ENCODE peak calls at places on chromosomes 4 and X, in six cellular contexts. One of them, this sample, is unnamed.

GRCh38 chr4:11228575-11228974 is 200.1 kb downstream of the HS3ST1 start:
- DNase-seq in kidney epithelial cell: no peak
- DNase-seq in breast epithelium: no peak
- DNase-seq in IMR-90: no peak
- DNase-seq in upper lobe of right lung: no peak
- DNase-seq in body of pancreas: no peak
- DNase-seq in this sample: no peak

GRCh38 chr4:38605794-38606586 is 58.0 kb upstream of the KLF3 start:
- DNase-seq in kidney epithelial cell: no peak
- DNase-seq in IMR-90: no peak
- DNase-seq in body of pancreas: no peak
- DNase-seq in upper lobe of right lung: no peak
- DNase-seq in breast epithelium: no peak
- DNase-seq in this sample: no peak

GRCh38 chr4:185587065-185587443 is 51.7 kb upstream of the PDLIM3 start:
- DNase-seq in IMR-90: no peak
- DNase-seq in kidney epithelial cell: no peak
- DNase-seq in upper lobe of right lung: no peak
- DNase-seq in body of pancreas: no peak
- DNase-seq in breast epithelium: no peak
- DNase-seq in this sample: no peak

GRCh38 chrX:129833153-129834004 is 10.3 kb downstream of the ZDHHC9 start:
- DNase-seq in upper lobe of right lung: no peak
- DNase-seq in IMR-90: peak; percentile 73
- DNase-seq in kidney epithelial cell: no peak
- DNase-seq in body of pancreas: no peak
- DNase-seq in breast epithelium: no peak
- DNase-seq in this sample: peak; percentile 81

GRCh38 chr4:101292901-101293300 is 54.4 kb downstream of the PPP3CA start:
- DNase-seq in IMR-90: peak; percentile 68
- DNase-seq in kidney epithelial cell: no peak
- DNase-seq in breast epithelium: no peak
- DNase-seq in body of pancreas: no peak
- DNase-seq in upper lobe of right lung: no peak
- DNase-seq in this sample: peak; percentile 71

GRCh38 chr4:106650701-106651100 is 282.1 kb upstream of the GIMD1 start:
- DNase-seq in upper lobe of right lung: no peak
- DNase-seq in body of pancreas: no peak
- DNase-seq in breast epithelium: no peak
- DNase-seq in IMR-90: no peak
- DNase-seq in kidney epithelial cell: no peak
- DNase-seq in this sample: peak; percentile 6

GRCh38 chr4:39054497-39054896 is 7.5 kb upstream of the KLHL5 start:
- DNase-seq in kidney epithelial cell: no peak
- DNase-seq in breast epithelium: no peak
- DNase-seq in body of pancreas: no peak
- DNase-seq in upper lobe of right lung: no peak
- DNase-seq in IMR-90: no peak
- DNase-seq in this sample: no peak

GRCh38 chr4:40046311-40046980 is 10.2 kb upstream of the N4BP2 start:
- DNase-seq in body of pancreas: peak; percentile 63
- DNase-seq in kidney epithelial cell: no peak
- DNase-seq in upper lobe of right lung: no peak
- DNase-seq in breast epithelium: peak; percentile 46
- DNase-seq in IMR-90: peak; percentile 64
- DNase-seq in this sample: peak; percentile 93

GRCh38 chr4:6367313-6367945 is 97.8 kb downstream of the WFS1 start:
- DNase-seq in IMR-90: no peak
- DNase-seq in kidney epithelial cell: no peak
- DNase-seq in breast epithelium: no peak
- DNase-seq in body of pancreas: no peak
- DNase-seq in upper lobe of right lung: no peak
- DNase-seq in this sample: peak; percentile 12

GRCh38 chr4:55125087-55125721 is at the start of gene KDR:
- DNase-seq in kidney epithelial cell: no peak
- DNase-seq in breast epithelium: peak; percentile 23
- DNase-seq in upper lobe of right lung: peak; percentile 68
- DNase-seq in body of pancreas: peak; percentile 15
- DNase-seq in IMR-90: no peak
- DNase-seq in this sample: peak; percentile 62

GRCh38 chr4:143346208-143346607 is 9.5 kb downstream of the GAB1 start:
- DNase-seq in upper lobe of right lung: no peak
- DNase-seq in IMR-90: no peak
- DNase-seq in kidney epithelial cell: peak; percentile 45
- DNase-seq in body of pancreas: peak; percentile 44
- DNase-seq in breast epithelium: peak; percentile 80
- DNase-seq in this sample: no peak

GRCh38 chrX:93874554-93874953 is 200.5 kb downstream of the FAM133A start:
- DNase-seq in kidney epithelial cell: no peak
- DNase-seq in IMR-90: no peak
- DNase-seq in upper lobe of right lung: no peak
- DNase-seq in body of pancreas: peak; percentile 32
- DNase-seq in breast epithelium: no peak
- DNase-seq in this sample: peak; percentile 1

GRCh38 chr4:38323141-38323634 is 340.8 kb upstream of the KLF3 start:
- DNase-seq in upper lobe of right lung: no peak
- DNase-seq in kidney epithelial cell: no peak
- DNase-seq in body of pancreas: no peak
- DNase-seq in IMR-90: peak; percentile 43
- DNase-seq in breast epithelium: no peak
- DNase-seq in this sample: peak; percentile 70

GRCh38 chr4:67220848-67221247 is 324.5 kb downstream of the CENPC start:
- DNase-seq in kidney epithelial cell: no peak
- DNase-seq in upper lobe of right lung: no peak
- DNase-seq in body of pancreas: no peak
- DNase-seq in breast epithelium: no peak
- DNase-seq in IMR-90: no peak
- DNase-seq in this sample: no peak

GRCh38 chrX:68163446-68163845 is 269.8 kb downstream of the OPHN1 start:
- DNase-seq in kidney epithelial cell: no peak
- DNase-seq in body of pancreas: no peak
- DNase-seq in breast epithelium: no peak
- DNase-seq in IMR-90: peak; percentile 35
- DNase-seq in upper lobe of right lung: no peak
- DNase-seq in this sample: peak; percentile 35

GRCh38 chr4:1354136-1354982 is 7.4 kb downstream of the UVSSA start:
- DNase-seq in breast epithelium: no peak
- DNase-seq in kidney epithelial cell: no peak
- DNase-seq in upper lobe of right lung: no peak
- DNase-seq in IMR-90: no peak
- DNase-seq in body of pancreas: no peak
- DNase-seq in this sample: no peak
- TF ChIP-seq CTCF in breast epithelium: no peak
- TF ChIP-seq CTCF in kidney epithelial cell: no peak
- TF ChIP-seq CTCF in upper lobe of right lung: no peak
- TF ChIP-seq CTCF in IMR-90: no peak
- TF ChIP-seq CTCF in body of pancreas: no peak
- TF ChIP-seq CTCF in this sample: no peak

GRCh38 chrX:2829066-2829430 is 318 bp downstream of the GYG2 start:
- DNase-seq in breast epithelium: no peak
- DNase-seq in kidney epithelial cell: no peak
- DNase-seq in upper lobe of right lung: no peak
- DNase-seq in IMR-90: no peak
- DNase-seq in body of pancreas: peak; percentile 21
- DNase-seq in this sample: no peak
- H3K4me3 ChIP-seq in breast epithelium: peak overlapping the region; percentile 29
- H3K4me3 ChIP-seq in kidney epithelial cell: peak overlapping the region; percentile 47
- H3K4me3 ChIP-seq in upper lobe of right lung: peak overlapping the region; percentile 32
- H3K4me3 ChIP-seq in IMR-90: peak overlapping the region; percentile 48
- H3K4me3 ChIP-seq in body of pancreas: peak overlapping the region; percentile 22
- H3K4me3 ChIP-seq in this sample: peak overlapping the region; percentile 46

GRCh38 chrX:19814240-19814639 is 73.2 kb downstream of the SH3KBP1 start:
- DNase-seq in kidney epithelial cell: no peak
- DNase-seq in breast epithelium: no peak
- DNase-seq in IMR-90: no peak
- DNase-seq in body of pancreas: no peak
- DNase-seq in upper lobe of right lung: no peak
- DNase-seq in this sample: no peak
- TF ChIP-seq CTCF in kidney epithelial cell: no peak
- TF ChIP-seq CTCF in breast epithelium: no peak
- TF ChIP-seq CTCF in IMR-90: no peak
- TF ChIP-seq CTCF in body of pancreas: no peak
- TF ChIP-seq CTCF in upper lobe of right lung: peak; percentile 4
- TF ChIP-seq CTCF in this sample: no peak

DNA sequence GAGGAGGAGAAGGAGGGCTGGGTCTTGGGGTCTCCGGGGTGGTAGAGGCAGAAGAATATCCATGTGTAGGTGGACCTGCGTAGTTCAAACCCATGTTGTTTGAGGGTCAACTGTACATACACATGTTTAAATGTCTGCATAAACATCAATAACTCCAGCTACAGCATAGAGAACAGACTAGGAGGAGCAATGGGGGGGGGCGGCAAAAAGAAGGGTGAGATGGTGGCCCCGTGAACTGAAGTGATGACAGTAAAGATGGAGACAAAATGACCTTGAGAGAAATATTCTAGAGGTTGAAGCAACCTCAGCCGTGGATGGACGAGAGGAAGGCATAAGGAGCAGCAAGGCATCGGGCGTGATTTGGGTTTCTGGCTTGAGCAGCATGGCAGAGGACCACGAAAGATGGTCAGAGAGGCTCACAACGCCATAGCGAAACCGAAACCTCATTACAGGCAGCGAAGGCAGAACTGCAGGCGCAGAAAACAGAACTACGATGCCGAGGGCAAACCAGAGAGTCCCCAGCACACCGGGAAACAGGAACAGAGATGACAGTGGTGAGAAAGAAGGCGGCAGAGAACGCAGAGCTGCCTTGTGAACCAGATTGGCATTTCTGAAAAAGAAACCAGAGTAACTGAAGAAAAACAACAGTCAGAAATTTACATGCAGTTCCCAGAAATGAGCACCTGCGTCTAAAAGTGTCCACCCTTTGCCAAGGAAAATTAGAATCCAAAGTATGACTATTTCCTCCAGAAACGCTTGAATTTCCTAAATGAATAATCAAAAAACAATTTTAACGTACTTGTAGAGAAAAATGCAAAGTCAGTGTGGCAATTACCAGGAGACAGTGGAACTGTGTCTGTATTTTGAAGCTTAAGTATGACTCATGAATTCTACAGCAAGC is 50.2 kb upstream of the ENPP6 start:
- DNase-seq in kidney epithelial cell: peak; percentile 57
- DNase-seq in breast epithelium: no peak
- DNase-seq in IMR-90: peak; percentile 97
- DNase-seq in upper lobe of right lung: peak; percentile 72
- DNase-seq in body of pancreas: no peak
- DNase-seq in this sample: peak; percentile 94
- H3K4me3 ChIP-seq in kidney epithelial cell: no peak overlapping the region
- H3K4me3 ChIP-seq in breast epithelium: no peak overlapping the region
- H3K4me3 ChIP-seq in IMR-90: no peak overlapping the region
- H3K4me3 ChIP-seq in upper lobe of right lung: peak overlapping the region; percentile 26
- H3K4me3 ChIP-seq in body of pancreas: no peak overlapping the region
- H3K4me3 ChIP-seq in this sample: peak overlapping the region; percentile 19

GRCh38 chr4:14879643-14880042 is 122.6 kb upstream of the CPEB2 start:
- DNase-seq in upper lobe of right lung: peak; percentile 69
- DNase-seq in kidney epithelial cell: no peak
- DNase-seq in body of pancreas: no peak
- DNase-seq in breast epithelium: peak; percentile 79
- DNase-seq in IMR-90: no peak
- DNase-seq in this sample: no peak

GRCh38 chr4:14877246-14878220 is 124.7 kb upstream of the CPEB2 start:
- DNase-seq in breast epithelium: peak; percentile 38
- DNase-seq in IMR-90: no peak
- DNase-seq in body of pancreas: no peak
- DNase-seq in kidney epithelial cell: no peak
- DNase-seq in upper lobe of right lung: no peak
- DNase-seq in this sample: peak; percentile 16

GRCh38 chr4:14878681-14879080 is 123.6 kb upstream of the CPEB2 start:
- DNase-seq in upper lobe of right lung: no peak
- DNase-seq in kidney epithelial cell: no peak
- DNase-seq in breast epithelium: no peak
- DNase-seq in IMR-90: no peak
- DNase-seq in body of pancreas: no peak
- DNase-seq in this sample: no peak

GRCh38 chr4:14883166-14883565 is 119.1 kb upstream of the CPEB2 start:
- DNase-seq in breast epithelium: no peak
- DNase-seq in kidney epithelial cell: no peak
- DNase-seq in upper lobe of right lung: no peak
- DNase-seq in IMR-90: no peak
- DNase-seq in body of pancreas: no peak
- DNase-seq in this sample: no peak

GRCh38 chr4:14880805-14881204 is 121.5 kb upstream of the CPEB2 start:
- DNase-seq in kidney epithelial cell: no peak
- DNase-seq in breast epithelium: no peak
- DNase-seq in upper lobe of right lung: no peak
- DNase-seq in IMR-90: no peak
- DNase-seq in body of pancreas: no peak
- DNase-seq in this sample: no peak
- TF ChIP-seq CTCF in kidney epithelial cell: no peak
- TF ChIP-seq CTCF in breast epithelium: no peak
- TF ChIP-seq CTCF in upper lobe of right lung: no peak
- TF ChIP-seq CTCF in IMR-90: no peak
- TF ChIP-seq CTCF in body of pancreas: no peak
- TF ChIP-seq CTCF in this sample: no peak

GRCh38 chr4:182207806-182208483 is 35.3 kb upstream of the TENM3 start:
- DNase-seq in upper lobe of right lung: no peak
- DNase-seq in kidney epithelial cell: peak; percentile 81
- DNase-seq in breast epithelium: no peak
- DNase-seq in IMR-90: peak; percentile 94
- DNase-seq in body of pancreas: no peak
- DNase-seq in this sample: peak; percentile 97
- H3K4me3 ChIP-seq in upper lobe of right lung: no peak overlapping the region
- H3K4me3 ChIP-seq in kidney epithelial cell: no peak overlapping the region
- H3K4me3 ChIP-seq in breast epithelium: no peak overlapping the region
- H3K4me3 ChIP-seq in IMR-90: no peak overlapping the region
- H3K4me3 ChIP-seq in body of pancreas: no peak overlapping the region
- H3K4me3 ChIP-seq in this sample: no peak overlapping the region

GRCh38 chrX:95762716-95763115 is 921.9 kb upstream of the DIAPH2 start:
- DNase-seq in breast epithelium: no peak
- DNase-seq in IMR-90: no peak
- DNase-seq in upper lobe of right lung: no peak
- DNase-seq in kidney epithelial cell: no peak
- DNase-seq in body of pancreas: no peak
- DNase-seq in this sample: no peak
- TF ChIP-seq CTCF in breast epithelium: no peak
- TF ChIP-seq CTCF in IMR-90: no peak
- TF ChIP-seq CTCF in upper lobe of right lung: no peak
- TF ChIP-seq CTCF in kidney epithelial cell: no peak
- TF ChIP-seq CTCF in body of pancreas: no peak
- TF ChIP-seq CTCF in this sample: peak; percentile 2